ENCODE peak calls at places on chromosomes 13 and 19, in five cellular contexts. One of them, this sample, is unnamed.

GRCh38 chr13:55219538-55219937 is 1921.2 kb upstream of the PRR20A start:
- DNase-seq in A172: no peak
- DNase-seq in NCI-H460: no peak
- DNase-seq in heart right ventricle: no peak
- DNase-seq in foreskin keratinocyte: no peak
- DNase-seq in this sample: no peak

GRCh38 chr19:12952488-12953455 is 4.3 kb downstream of the GADD45GIP1 start:
- DNase-seq in NCI-H460: no peak
- DNase-seq in foreskin keratinocyte: peak; percentile 19
- DNase-seq in heart right ventricle: peak; percentile 35
- DNase-seq in A172: peak; percentile 81
- DNase-seq in this sample: no peak

GRCh38 chr13:105312906-105313305 is 1222.6 kb downstream of the EFNB2 start:
- DNase-seq in NCI-H460: no peak
- DNase-seq in A172: no peak
- DNase-seq in heart right ventricle: no peak
- DNase-seq in foreskin keratinocyte: no peak
- DNase-seq in this sample: no peak

GRCh38 chr19:50427997-50428425 is 4.7 kb upstream of the MYBPC2 start:
- DNase-seq in NCI-H460: no peak
- DNase-seq in A172: no peak
- DNase-seq in heart right ventricle: peak; percentile 80
- DNase-seq in foreskin keratinocyte: peak; percentile 13
- DNase-seq in this sample: peak; percentile 43

GRCh38 chr13:45728759-45729158 is 26.6 kb downstream of the CBY2 start:
- DNase-seq in A172: peak; percentile 20
- DNase-seq in foreskin keratinocyte: no peak
- DNase-seq in NCI-H460: no peak
- DNase-seq in heart right ventricle: no peak
- DNase-seq in this sample: no peak

GRCh38 chr13:111388851-111389500 is 68.5 kb downstream of the TEX29 start:
- DNase-seq in NCI-H460: no peak
- DNase-seq in foreskin keratinocyte: no peak
- DNase-seq in heart right ventricle: no peak
- DNase-seq in A172: no peak
- DNase-seq in this sample: no peak

GRCh38 chr19:751501-752341 is 809 bp downstream of the MISP start:
- DNase-seq in NCI-H460: peak; percentile 82
- DNase-seq in heart right ventricle: no peak
- DNase-seq in foreskin keratinocyte: peak; percentile 86
- DNase-seq in A172: peak; percentile 93
- DNase-seq in this sample: no peak

GRCh38 chr19:28905996-28906395 is 307.0 kb downstream of the UQCRFS1 start:
- DNase-seq in A172: no peak
- DNase-seq in foreskin keratinocyte: no peak
- DNase-seq in heart right ventricle: no peak
- DNase-seq in NCI-H460: no peak
- DNase-seq in this sample: no peak

GRCh38 chr19:33385956-33386355 is 12.4 kb downstream of the CEBPG start:
- DNase-seq in A172: no peak
- DNase-seq in foreskin keratinocyte: no peak
- DNase-seq in heart right ventricle: no peak
- DNase-seq in NCI-H460: no peak
- DNase-seq in this sample: no peak

GRCh38 chr13:93169980-93170379 is 56.6 kb upstream of the GPC6 start:
- DNase-seq in foreskin keratinocyte: peak; percentile 100
- DNase-seq in heart right ventricle: no peak
- DNase-seq in A172: peak; percentile 94
- DNase-seq in NCI-H460: no peak
- DNase-seq in this sample: no peak

GRCh38 chr13:33289966-33290365 is 4.4 kb upstream of the STARD13 start:
- DNase-seq in A172: no peak
- DNase-seq in heart right ventricle: no peak
- DNase-seq in foreskin keratinocyte: no peak
- DNase-seq in NCI-H460: no peak
- DNase-seq in this sample: no peak

GRCh38 chr19:2011169-2011568 is 4.3 kb downstream of the BTBD2 start:
- DNase-seq in heart right ventricle: no peak
- DNase-seq in A172: no peak
- DNase-seq in foreskin keratinocyte: no peak
- DNase-seq in NCI-H460: no peak
- DNase-seq in this sample: no peak

GRCh38 chr13:87884874-87885273 is 213.7 kb downstream of the SLITRK5 start:
- DNase-seq in A172: peak; percentile 79
- DNase-seq in heart right ventricle: no peak
- DNase-seq in foreskin keratinocyte: peak; percentile 20
- DNase-seq in NCI-H460: peak; percentile 1
- DNase-seq in this sample: no peak

GRCh38 chr13:39415403-39415802 is 187.6 kb downstream of the LHFPL6 start:
- DNase-seq in NCI-H460: no peak
- DNase-seq in A172: peak; percentile 11
- DNase-seq in foreskin keratinocyte: peak; percentile 20
- DNase-seq in heart right ventricle: peak; percentile 69
- DNase-seq in this sample: peak; percentile 39

GRCh38 chr13:39875583-39875982 is 220.1 kb downstream of the COG6 start:
- DNase-seq in A172: no peak
- DNase-seq in NCI-H460: no peak
- DNase-seq in foreskin keratinocyte: no peak
- DNase-seq in heart right ventricle: no peak
- DNase-seq in this sample: no peak

GRCh38 chr13:52070929-52071523 is 46.5 kb downstream of the UTP14C start:
- DNase-seq in heart right ventricle: no peak
- DNase-seq in foreskin keratinocyte: peak; percentile 57
- DNase-seq in NCI-H460: no peak
- DNase-seq in A172: peak; percentile 44
- DNase-seq in this sample: no peak

GRCh38 chr19:57664269-57665127 is 4.2 kb upstream of the ZSCAN4 start:
- DNase-seq in NCI-H460: peak; percentile 12
- DNase-seq in A172: peak; percentile 45
- DNase-seq in heart right ventricle: peak; percentile 40
- DNase-seq in foreskin keratinocyte: no peak
- DNase-seq in this sample: peak; percentile 40

GRCh38 chr19:55362990-55363716 is at the start of gene GARIN5B:
- DNase-seq in A172: no peak
- DNase-seq in foreskin keratinocyte: no peak
- DNase-seq in NCI-H460: no peak
- DNase-seq in heart right ventricle: no peak
- DNase-seq in this sample: no peak

GRCh38 chr19:13935765-13936486 is 2.3 kb downstream of the PODNL1 start:
- DNase-seq in NCI-H460: no peak
- DNase-seq in A172: no peak
- DNase-seq in heart right ventricle: no peak
- DNase-seq in foreskin keratinocyte: no peak
- DNase-seq in this sample: no peak

GRCh38 chr19:46296722-46297431 is at the start of gene HIF3A:
- DNase-seq in NCI-H460: no peak
- DNase-seq in foreskin keratinocyte: no peak
- DNase-seq in A172: no peak
- DNase-seq in heart right ventricle: peak; percentile 62
- DNase-seq in this sample: peak; percentile 64

GRCh38 chr13:24032252-24032651 is 128.3 kb upstream of the SPATA13 start:
- DNase-seq in heart right ventricle: no peak
- DNase-seq in A172: no peak
- DNase-seq in NCI-H460: no peak
- DNase-seq in foreskin keratinocyte: no peak
- DNase-seq in this sample: no peak